ENCODE peak calls at places on chromosomes 7 and 10, in five cellular contexts. Y is A549, O is SK-N-SH, S is H1, F is K562. B is an unnamed sample.

GRCh38 chr10:4066581-4067403 is 281.8 kb upstream of the KLF6 start:
- DNase-seq in Y (no peak), O (peak; percentile 8), S (no peak), F (no peak), B (no peak)

GRCh38 chr10:99433378-99434020 is 3.1 kb upstream of the GOT1 start:
- DNase-seq in Y (no peak), O (no peak), S (no peak), F (peak; percentile 12), B (no peak)

GRCh38 chr10:86785968-86786367 is 29.5 kb downstream of the BMPR1A start:
- DNase-seq in Y (no peak), O (no peak), S (no peak), F (no peak), B (no peak)

GRCh38 chr10:89082086-89082485 is 91.5 kb downstream of the FAS start:
- DNase-seq in Y (no peak), O (no peak), S (no peak), F (no peak), B (no peak)

GRCh38 chr7:132472463-132473120 is 103.7 kb downstream of the PLXNA4 start:
- DNase-seq in Y (no peak), O (peak; percentile 77), S (no peak), F (no peak), B (no peak)

GRCh38 chr7:73885975-73886798 is 25.2 kb downstream of the TMEM270 start:
- DNase-seq in Y (no peak), O (peak; percentile 70), S (no peak), F (peak; percentile 97), B (peak; percentile 64)

GRCh38 chr7:106514887-106515286 is 146.1 kb downstream of the CCDC71L start:
- DNase-seq in Y (no peak), O (no peak), S (no peak), F (no peak), B (no peak)

GRCh38 chr7:45663167-45663921 is 89.2 kb downstream of the ADCY1 start:
- DNase-seq in Y (no peak), O (no peak), S (peak; percentile 9), F (peak; percentile 60), B (peak; percentile 12)

GRCh38 chr7:121395961-121396757 is at the start of gene FAM3C:
- DNase-seq in Y (peak; percentile 75), O (peak; percentile 100), S (peak; percentile 53), F (peak; percentile 98), B (peak; percentile 88)

GRCh38 chr10:123588386-123588914 is 77.7 kb upstream of the GPR26 start:
- DNase-seq in Y (no peak), O (no peak), S (no peak), F (no peak), B (no peak)

GRCh38 chr7:109261781-109262180 is 692.1 kb downstream of the DNAJB9 start:
- DNase-seq in Y (no peak), O (no peak), S (no peak), F (no peak), B (no peak)

GRCh38 chr7:41567350-41568114 is 135.4 kb downstream of the INHBA start:
- DNase-seq in Y (no peak), O (no peak), S (no peak), F (no peak), B (peak; percentile 85)

GRCh38 chr10:119270893-119271361 is 63.6 kb downstream of the GRK5 start:
- DNase-seq in Y (peak; percentile 50), O (no peak), S (no peak), F (peak; percentile 66), B (peak; percentile 51)

GRCh38 chr7:281637-282036 is 8.3 kb upstream of the FOXL3 start:
- DNase-seq in Y (no peak), O (no peak), S (no peak), F (no peak), B (no peak)

GRCh38 chr10:30349967-30350735 is 1.1 kb upstream of the MTPAP start:
- DNase-seq in Y (no peak), O (no peak), S (no peak), F (no peak), B (no peak)

GRCh38 chr7:87435546-87435945 is 39.9 kb downstream of the ABCB4 start:
- DNase-seq in Y (no peak), O (no peak), S (no peak), F (no peak), B (peak; percentile 13)

GRCh38 chr10:85791846-85792532 is 574.6 kb downstream of the GRID1 start:
- DNase-seq in Y (no peak), O (no peak), S (no peak), F (peak; percentile 11), B (no peak)

GRCh38 chr7:113159746-113160339 is 41.5 kb upstream of the SMIM30 start:
- DNase-seq in Y (peak; percentile 16), O (peak; percentile 63), S (peak; percentile 31), F (peak; percentile 75), B (peak; percentile 45)

GRCh38 chr7:130838738-130839137 is 104.7 kb upstream of the KLF14 start:
- DNase-seq in Y (peak; percentile 55), O (no peak), S (no peak), F (no peak), B (peak; percentile 99)

GRCh38 chr7:26950854-26951253 is 86.5 kb upstream of the SKAP2 start:
- DNase-seq in Y (no peak), O (no peak), S (no peak), F (no peak), B (no peak)

GRCh38 chr10:117366741-117367140 is 8.5 kb downstream of the PDZD8 start:
- DNase-seq in Y (no peak), O (no peak), S (no peak), F (no peak), B (no peak)

GRCh38 chr10:51244739-51245138 is 170.5 kb downstream of the PRKG1 start:
- DNase-seq in Y (no peak), O (no peak), S (no peak), F (no peak), B (peak; percentile 83)

GRCh38 chr7:140136108-140136507 is 40.7 kb downstream of the KDM7A start:
- DNase-seq in Y (no peak), O (no peak), S (no peak), F (no peak), B (no peak)

GRCh38 chr7:98687331-98687863 is 70.3 kb downstream of the NPTX2 start:
- DNase-seq in Y (no peak), O (peak; percentile 38), S (no peak), F (no peak), B (no peak)

GRCh38 chr10:45224219-45224841 is 91.1 kb downstream of the OR13A1 start:
- DNase-seq in Y (no peak), O (no peak), S (no peak), F (no peak), B (no peak)

DNA sequence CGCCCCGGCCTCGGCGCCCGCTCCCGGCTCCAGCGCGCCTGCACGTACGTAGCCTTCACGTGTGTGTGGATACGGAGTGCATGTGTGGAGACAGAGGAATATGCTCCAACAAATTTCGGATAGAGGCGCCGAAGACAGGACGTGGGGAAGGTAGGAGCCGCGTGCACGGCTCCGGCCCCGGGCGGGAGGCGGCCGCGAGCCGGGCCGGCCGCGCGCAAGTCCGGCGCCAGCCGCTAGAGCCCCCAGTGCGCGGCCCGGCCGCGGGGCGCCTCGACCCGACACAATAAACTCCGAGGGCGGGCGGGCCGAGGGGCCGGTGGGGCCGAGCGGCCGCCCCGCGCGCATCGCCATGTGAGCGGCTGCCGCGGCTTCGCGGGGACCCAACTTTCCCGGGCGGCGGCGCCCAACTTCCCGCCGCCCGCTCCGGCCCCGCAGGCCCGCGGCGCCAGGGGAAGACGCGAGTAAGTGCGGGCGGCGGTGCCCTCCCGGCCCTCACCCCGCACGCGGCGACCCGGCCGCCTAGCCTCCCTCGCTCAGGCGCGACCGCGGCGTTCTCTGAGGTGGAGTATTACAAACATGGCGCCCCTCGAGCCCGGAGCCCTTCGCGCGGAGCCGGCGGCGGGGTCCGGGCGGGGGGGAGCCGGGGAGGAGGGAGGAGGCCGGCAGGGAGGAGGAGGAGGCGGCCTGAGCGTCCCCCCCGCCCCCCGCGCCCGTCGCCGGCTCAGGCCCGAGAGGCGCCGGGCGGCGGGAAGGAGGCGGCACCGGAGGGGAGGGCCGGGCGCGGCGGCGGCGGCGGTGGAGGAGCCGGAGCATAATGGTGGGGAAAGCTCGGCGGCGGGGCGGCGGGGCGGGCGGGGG is at the start of gene ZMYND11:
- DNase-seq in Y (no peak), O (peak; percentile 93), S (no peak), F (peak; percentile 59), B (peak; percentile 42)
- TF ChIP-seq RFX5 in Y (no peak), O (no peak), S (no peak), F (no peak), B (no peak)

DNA sequence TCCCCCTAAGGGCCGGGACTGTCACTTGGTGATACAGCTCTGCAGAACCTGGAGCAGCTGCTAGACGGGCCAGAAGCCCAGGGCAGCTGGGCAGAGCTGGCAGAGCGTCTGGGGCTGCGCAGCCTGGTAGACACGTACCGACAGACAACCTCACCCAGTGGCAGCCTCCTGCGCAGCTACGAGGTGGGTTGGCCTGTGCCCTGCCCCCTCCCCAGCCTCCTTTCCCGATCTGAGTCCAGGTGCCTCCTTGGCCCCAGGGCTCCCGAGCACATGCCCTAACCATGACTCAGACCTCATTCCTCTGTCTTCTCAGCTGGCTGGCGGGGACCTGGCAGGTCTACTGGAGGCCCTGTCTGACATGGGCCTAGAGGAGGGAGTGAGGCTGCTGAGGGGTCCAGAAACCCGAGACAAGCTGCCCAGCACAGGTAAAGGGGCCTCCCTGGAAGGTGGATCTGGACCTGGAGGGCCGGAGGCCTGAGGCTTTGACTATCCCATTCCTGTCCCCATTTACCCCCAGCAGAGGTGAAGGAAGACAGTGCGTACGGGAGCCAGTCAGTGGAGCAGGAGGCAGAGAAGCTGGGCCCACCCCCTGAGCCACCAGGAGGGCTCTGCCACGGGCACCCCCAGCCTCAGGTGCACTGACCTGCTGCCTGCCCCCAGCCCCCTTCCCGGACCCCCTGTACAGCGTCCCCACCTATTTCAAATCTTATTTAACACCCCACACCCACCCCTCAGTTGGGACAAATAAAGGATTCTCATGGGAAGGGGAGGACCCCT is 6.4 kb downstream of the NFKB2 start:
- DNase-seq in Y (peak; percentile 77), O (no peak), S (no peak), F (no peak), B (peak; percentile 50)
- TF ChIP-seq RFX5 in Y (no peak), O (no peak), S (no peak), F (no peak), B (no peak)

GRCh38 chr10:71339796-71340589 is 20.9 kb downstream of the SLC29A3 start:
- DNase-seq in Y (peak; percentile 60), O (no peak), S (no peak), F (no peak), B (no peak)
- TF ChIP-seq RFX5 in Y (no peak), O (no peak), S (no peak), F (no peak), B (no peak)

GRCh38 chr10:124630551-124630950 is 113.6 kb downstream of the FAM53B start:
- DNase-seq in Y (no peak), O (no peak), S (no peak), F (no peak), B (no peak)

GRCh38 chr10:124632566-124632965 is 111.6 kb downstream of the FAM53B start:
- DNase-seq in Y (no peak), O (no peak), S (no peak), F (no peak), B (no peak)

GRCh38 chr10:124629410-124629809 is 114.8 kb downstream of the FAM53B start:
- DNase-seq in Y (no peak), O (no peak), S (no peak), F (no peak), B (no peak)

GRCh38 chr10:124629842-124630241 is 114.3 kb downstream of the FAM53B start:
- DNase-seq in Y (no peak), O (no peak), S (no peak), F (no peak), B (no peak)

DNA sequence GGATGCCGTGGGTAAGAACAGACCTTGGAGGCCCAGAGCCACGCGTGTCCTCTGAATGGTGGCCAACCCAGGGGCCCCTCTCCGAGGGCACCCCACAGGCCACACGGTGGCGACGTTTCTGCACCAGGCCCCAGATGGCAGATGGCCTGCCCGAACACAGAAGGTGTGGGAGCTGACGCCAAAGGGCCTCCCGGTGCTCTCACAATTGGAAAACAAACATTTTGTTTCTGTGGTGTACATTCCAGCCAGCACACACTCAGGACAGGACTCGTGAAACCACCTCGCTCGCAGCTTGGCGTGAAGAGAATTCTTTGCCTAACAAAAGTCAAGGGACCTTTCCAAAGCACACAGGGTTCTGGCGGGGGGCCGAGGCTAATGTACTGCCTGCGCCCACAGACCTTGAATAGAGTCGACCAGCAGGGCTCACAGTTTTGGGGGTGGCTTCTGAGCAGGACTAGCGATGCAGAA is 112.1 kb downstream of the FAM53B start:
- DNase-seq in Y (no peak), O (peak; percentile 58), S (no peak), F (no peak), B (no peak)
- TF ChIP-seq RFX5 in Y (no peak), O (no peak), S (no peak), F (no peak), B (no peak)

B was measured in IMR-90.